ENCODE peak calls at places on chromosomes 3 and 15, in eight cellular contexts. O is HL-60, P is Caco-2, U is osteocyte, V is astrocyte of the spinal cord, N is RWPE1, I is cardiac muscle cell, L is AG04450. F is an unnamed sample.

GRCh38 chr3:141830508-141830907 is 45.9 kb upstream of the ATP1B3 start:
- DNase-seq in L (no peak), O (no peak), I (peak; percentile 60), U (no peak), V (no peak), N (peak; percentile 81), P (no peak), F (no peak)

GRCh38 chr15:33852570-33852969 is 115.7 kb upstream of the CHRM5 start:
- DNase-seq in U (no peak), N (peak; percentile 16), I (peak; percentile 75), O (no peak), V (peak; percentile 59), L (no peak), P (no peak), F (no peak)

GRCh38 chr15:93087825-93088199 is 1.2 kb downstream of the RGMA start:
- DNase-seq in P (peak; percentile 57), N (peak; percentile 74), O (peak; percentile 54), V (peak; percentile 58), U (no peak), L (no peak), I (peak; percentile 72), F (peak; percentile 83)

GRCh38 chr3:194223951-194224350 is 88.0 kb downstream of the HES1 start:
- DNase-seq in P (no peak), N (no peak), U (no peak), I (no peak), V (no peak), L (no peak), O (peak; percentile 25), F (no peak)

GRCh38 chr3:57709559-57709958 is 16.7 kb upstream of the DENND6A start:
- DNase-seq in U (no peak), I (no peak), O (no peak), L (no peak), N (peak; percentile 9), V (peak; percentile 3), P (no peak), F (no peak)

GRCh38 chr3:195704433-195704999 is 16.3 kb upstream of the MUC20 start:
- DNase-seq in O (no peak), U (no peak), L (no peak), N (no peak), I (no peak), P (peak; percentile 31), V (no peak), F (no peak)

GRCh38 chr3:193029800-193030199 is 112.1 kb upstream of the MB21D2 start:
- DNase-seq in V (peak; percentile 14), I (no peak), O (no peak), L (no peak), U (no peak), P (no peak), N (no peak), F (no peak)

GRCh38 chr15:96274698-96275097 is 55.8 kb upstream of the NR2F2 start:
- DNase-seq in L (no peak), V (no peak), N (peak; percentile 24), I (no peak), P (no peak), O (no peak), U (no peak), F (no peak)

GRCh38 chr3:148315756-148316155 is 381.9 kb upstream of the AGTR1 start:
- DNase-seq in L (no peak), U (no peak), O (no peak), P (no peak), I (no peak), N (peak; percentile 6), V (no peak), F (no peak)

GRCh38 chr15:34889486-34889885 is 80.1 kb downstream of the AQR start:
- DNase-seq in O (no peak), U (no peak), I (peak; percentile 22), L (no peak), P (no peak), N (no peak), V (no peak), F (no peak)

GRCh38 chr3:128274837-128275236 is 121.6 kb downstream of the EEFSEC start:
- DNase-seq in V (peak; percentile 94), U (peak; percentile 78), L (peak; percentile 82), N (peak; percentile 82), O (no peak), I (peak; percentile 91), P (no peak), F (no peak)

GRCh38 chr3:41640076-41640475 is 321.8 kb downstream of the ULK4 start:
- DNase-seq in V (no peak), P (no peak), I (no peak), L (no peak), U (no peak), N (peak; percentile 21), O (no peak), F (no peak)

GRCh38 chr15:51076142-51076897 is 18.4 kb downstream of the TNFAIP8L3 start:
- DNase-seq in P (no peak), U (no peak), I (no peak), L (no peak), O (no peak), V (no peak), N (no peak), F (peak; percentile 55)

GRCh38 chr3:172332256-172333041 is 115.8 kb downstream of the GHSR start:
- DNase-seq in I (peak; percentile 75), P (peak; percentile 53), L (no peak), O (peak; percentile 28), U (no peak), N (peak; percentile 53), V (peak; percentile 49), F (peak; percentile 64)
- TF ChIP-seq CTCF in I (peak; percentile 93), P (peak; percentile 88), L (peak; percentile 96), O (peak; percentile 89), U (peak; percentile 92), N (peak; percentile 90), V (peak; percentile 93), F (peak; percentile 82)

GRCh38 chr15:63463793-63464192 is 40.6 kb upstream of the USP3 start:
- DNase-seq in P (no peak), L (no peak), U (no peak), I (no peak), N (no peak), O (no peak), V (no peak), F (no peak)

GRCh38 chr15:63465104-63465503 is 39.3 kb upstream of the USP3 start:
- DNase-seq in L (no peak), V (peak; percentile 52), I (peak; percentile 69), N (peak; percentile 55), U (no peak), O (no peak), P (no peak), F (no peak)

GRCh38 chr15:63469190-63469589 is 35.2 kb upstream of the USP3 start:
- DNase-seq in V (no peak), U (no peak), N (no peak), I (no peak), O (no peak), L (no peak), P (no peak), F (no peak)

GRCh38 chr15:63469984-63470383 is 34.4 kb upstream of the USP3 start:
- DNase-seq in O (no peak), V (no peak), L (no peak), P (no peak), U (no peak), I (no peak), N (no peak), F (no peak)

DNA sequence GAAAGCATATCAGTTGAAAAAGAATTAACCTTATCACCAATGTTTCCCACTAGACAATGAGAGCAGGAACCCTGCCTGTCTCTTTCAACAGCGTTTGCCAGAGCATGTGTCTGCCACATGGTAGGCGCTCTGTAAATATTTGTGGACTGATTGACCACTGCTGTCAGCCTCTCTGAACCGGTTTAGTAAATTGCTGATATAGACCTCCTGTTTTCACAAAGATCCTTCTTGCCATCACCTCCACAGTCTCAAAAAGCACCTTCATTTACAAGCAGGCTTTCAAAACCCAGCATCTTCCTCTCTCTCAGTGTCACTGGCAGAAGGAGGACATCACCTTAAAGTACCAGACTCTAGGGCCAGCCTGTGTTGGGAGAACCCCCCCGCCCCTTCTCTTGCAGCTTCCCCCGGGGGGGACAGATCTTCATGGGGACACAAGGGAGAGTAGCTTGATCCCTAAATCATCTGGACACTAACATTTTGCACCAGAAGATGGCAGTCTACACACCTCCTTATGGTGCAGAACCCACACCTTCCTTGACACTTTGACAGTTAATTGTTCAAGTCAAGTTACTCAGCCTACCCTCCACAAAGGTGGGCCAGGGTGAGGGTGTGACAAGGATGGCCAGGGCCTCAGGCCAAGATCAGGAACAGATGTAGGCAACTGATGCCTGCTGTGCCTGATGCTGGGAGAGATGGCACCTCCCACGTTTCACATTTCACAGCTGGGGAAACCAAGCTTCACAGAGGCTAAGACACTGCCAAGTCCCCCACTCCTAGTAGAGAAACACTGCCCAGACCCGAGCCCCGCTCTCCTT is 37.8 kb upstream of the USP3 start:
- DNase-seq in U (no peak), L (peak; percentile 30), I (peak; percentile 72), N (peak; percentile 83), O (peak; percentile 72), P (peak; percentile 53), V (peak; percentile 70), F (peak; percentile 83)
- TF ChIP-seq CTCF in U (peak; percentile 80), L (peak; percentile 67), I (peak; percentile 58), N (peak; percentile 85), O (peak; percentile 85), P (peak; percentile 55), V (peak; percentile 70), F (peak; percentile 61)

GRCh38 chr3:125194849-125195601 is 17.5 kb downstream of the SLC12A8 start:
- DNase-seq in U (peak; percentile 84), N (no peak), V (peak; percentile 87), P (no peak), L (peak; percentile 92), O (no peak), I (peak; percentile 85), F (no peak)
- TF ChIP-seq CTCF in U (no peak), N (no peak), V (peak; percentile 7), P (no peak), L (peak; percentile 36), O (no peak), I (no peak), F (no peak)

GRCh38 chr3:113040231-113040630 is 49.4 kb downstream of the GTPBP8 start:
- DNase-seq in U (no peak), L (no peak), V (no peak), P (no peak), O (no peak), N (no peak), I (no peak), F (no peak)

GRCh38 chr3:113035387-113035982 is 44.7 kb downstream of the GTPBP8 start:
- DNase-seq in U (no peak), V (peak; percentile 52), I (peak; percentile 74), N (peak; percentile 64), O (peak; percentile 35), L (no peak), P (peak; percentile 50), F (peak; percentile 58)

GRCh38 chr3:113038326-113038725 is 47.5 kb downstream of the GTPBP8 start:
- DNase-seq in L (no peak), O (no peak), I (no peak), V (no peak), N (no peak), P (no peak), U (no peak), F (no peak)

GRCh38 chr3:113043686-113044085 is 52.9 kb downstream of the GTPBP8 start:
- DNase-seq in P (no peak), V (no peak), O (no peak), U (no peak), N (no peak), L (no peak), I (no peak), F (no peak)

DNA sequence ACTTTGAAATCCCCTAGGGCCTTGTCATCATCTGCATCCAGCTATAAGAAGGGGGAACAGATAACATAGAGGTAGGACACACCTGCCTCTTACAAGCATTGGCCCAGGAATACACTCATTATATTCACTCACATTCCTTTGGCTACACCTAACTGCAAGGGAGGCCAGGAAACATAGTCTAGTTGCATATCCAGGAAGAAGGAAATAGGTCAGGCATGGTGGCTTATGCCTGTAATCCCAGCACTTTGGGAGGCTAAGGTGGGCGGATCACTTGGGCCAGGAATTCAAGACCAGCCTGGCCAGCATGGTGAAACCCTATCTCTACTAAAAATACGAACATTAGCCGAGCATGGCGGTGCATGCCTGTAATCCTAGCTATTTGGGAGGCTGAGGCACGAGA is 48.8 kb downstream of the GTPBP8 start:
- DNase-seq in P (no peak), N (no peak), I (no peak), L (no peak), V (no peak), O (no peak), U (no peak), F (no peak)
- TF ChIP-seq CTCF in P (no peak), N (no peak), I (no peak), L (no peak), V (no peak), O (no peak), U (no peak), F (no peak)